ENCODE peak calls at places on chromosome 11, in nine cellular contexts. M, S, J, U, T, C, Q, G and W are unnamed samples.

GRCh38 chr11:65314501-65315203 is at the start of gene CDC42EP2:
- DNase-seq in U (peak; percentile 87), J (peak; percentile 87), G (peak; percentile 79), C (peak; percentile 94), T (peak; percentile 68), Q (peak; percentile 89), S (peak; percentile 69), M (peak; percentile 85), W (peak; percentile 70)

GRCh38 chr11:80417681-80418080 is 976.9 kb upstream of the TENM4 start:
- DNase-seq in M (no peak), J (no peak), T (no peak), Q (no peak), U (no peak), G (no peak), C (no peak), S (no peak), W (no peak)

GRCh38 chr11:120675171-120675570 is 163.6 kb downstream of the GRIK4 start:
- DNase-seq in T (no peak), U (no peak), Q (no peak), C (no peak), M (no peak), G (no peak), S (no peak), J (no peak), W (no peak)

GRCh38 chr11:64165482-64165841 is 451 bp downstream of the MACROD1 start:
- DNase-seq in Q (no peak), M (no peak), J (peak; percentile 25), C (no peak), G (no peak), U (no peak), S (no peak), T (no peak), W (no peak)

GRCh38 chr11:130916238-130916855 is at the start of gene SNX19:
- DNase-seq in T (peak; percentile 87), J (peak; percentile 90), C (peak; percentile 96), S (peak; percentile 81), M (peak; percentile 96), G (peak; percentile 88), Q (peak; percentile 90), U (peak; percentile 96), W (peak; percentile 95)

GRCh38 chr11:33329705-33330329 is 72.6 kb downstream of the HIPK3 start:
- DNase-seq in T (peak; percentile 22), S (no peak), C (peak; percentile 71), Q (peak; percentile 27), G (peak; percentile 45), M (no peak), J (peak; percentile 59), U (no peak), W (no peak)

GRCh38 chr11:78420796-78421209 is 3.2 kb upstream of the GAB2 start:
- DNase-seq in J (peak; percentile 64), U (no peak), T (no peak), M (no peak), G (no peak), Q (no peak), C (peak; percentile 80), S (peak; percentile 19), W (no peak)

GRCh38 chr11:119551726-119552510 is 128.9 kb upstream of the THY1 start:
- DNase-seq in U (peak; percentile 19), Q (no peak), G (no peak), S (no peak), J (peak; percentile 61), M (no peak), T (no peak), C (no peak), W (no peak)

GRCh38 chr11:59191095-59191494 is 19.2 kb downstream of the DTX4 start:
- DNase-seq in C (no peak), S (no peak), G (no peak), T (no peak), Q (no peak), M (no peak), U (no peak), J (no peak), W (no peak)

GRCh38 chr11:134393638-134394037 is 18.4 kb downstream of the B3GAT1 start:
- DNase-seq in M (no peak), C (no peak), S (no peak), T (no peak), U (no peak), Q (peak; percentile 53), J (no peak), G (peak; percentile 17), W (no peak)

GRCh38 chr11:61954106-61955030 is 4.2 kb downstream of the BEST1 start:
- DNase-seq in U (peak; percentile 53), Q (no peak), S (no peak), J (peak; percentile 55), C (no peak), M (peak; percentile 62), T (no peak), G (no peak), W (no peak)

GRCh38 chr11:65915821-65916251 is 3.0 kb downstream of the C11orf68 start:
- DNase-seq in C (peak; percentile 97), J (peak; percentile 100), S (no peak), T (peak; percentile 86), G (peak; percentile 44), U (no peak), Q (no peak), M (no peak), W (no peak)